ENCODE peak calls at places on chromosomes 6 and 20, in five cellular contexts. A is transverse colon, Q is fibroblast of lung, H is GM06990, Y is left ventricle myocardium inferior. D is an unnamed sample.
A peak's percentile ranks its signal among the peaks of the same experiment; 100 is the strongest.

GRCh38 chr6:107539849-107540464 is 50.0 kb downstream of the SOBP start:
- DNase-seq in H (no peak), Y (no peak), A (no peak), Q (no peak), D (no peak)

GRCh38 chr6:15907914-15908518 is 220.9 kb upstream of the MYLIP start:
- DNase-seq in A (peak; percentile 15), Y (no peak), H (no peak), Q (no peak), D (no peak)

GRCh38 chr20:32823078-32823477 is 3.3 kb downstream of the MAPRE1 start:
- DNase-seq in H (no peak), A (no peak), Q (peak; percentile 83), Y (no peak), D (no peak)

GRCh38 chr6:108995296-108995695 is 99.3 kb downstream of the SESN1 start:
- DNase-seq in H (no peak), Q (no peak), Y (no peak), A (no peak), D (no peak)

GRCh38 chr20:25750765-25751696 is 54.4 kb upstream of the ZNF337 start:
- DNase-seq in Y (peak; percentile 53), A (peak; percentile 65), H (peak; percentile 46), Q (peak; percentile 16), D (peak; percentile 59)

GRCh38 chr6:90294614-90294988 is 2.0 kb downstream of the BACH2 start:
- DNase-seq in Y (no peak), H (no peak), A (no peak), Q (peak; percentile 37), D (no peak)

GRCh38 chr6:4017847-4018193 is 61.1 kb downstream of the FAM217A start:
- DNase-seq in Y (no peak), A (no peak), H (no peak), Q (peak; percentile 51), D (no peak)

GRCh38 chr6:162580619-162581018 is 146.9 kb downstream of the PRKN start:
- DNase-seq in A (no peak), Y (no peak), Q (no peak), H (no peak), D (no peak)

GRCh38 chr6:22526753-22527152 is 42.6 kb upstream of the HDGFL1 start:
- DNase-seq in H (no peak), Q (peak; percentile 17), A (no peak), Y (no peak), D (no peak)

GRCh38 chr6:40948598-40948997 is 90.4 kb downstream of the UNC5CL start:
- DNase-seq in Q (peak; percentile 44), A (no peak), Y (no peak), H (no peak), D (no peak)

GRCh38 chr20:37081717-37082289 is 14.0 kb downstream of the RBL1 start:
- DNase-seq in Q (no peak), H (no peak), A (peak; percentile 17), Y (no peak), D (no peak)
- TF ChIP-seq CTCF in Q (peak; percentile 58), H (peak; percentile 78), A (no peak), Y (peak; percentile 19), D (peak; percentile 21)

GRCh38 chr20:57274299-57274698 is 7.9 kb upstream of the BMP7 start:
- DNase-seq in H (no peak), Q (no peak), Y (no peak), A (no peak), D (no peak)
- H3K27me3 ChIP-seq in H (no peaks in the 10 kb centered on the region), Q (no peaks in the 10 kb centered on the region), Y (peaks cover 58% of the 10 kb centered on the region), A (no peaks in the 10 kb centered on the region), D (no peaks in the 10 kb centered on the region)

GRCh38 chr6:113824411-113824810 is 32.7 kb upstream of the MARCKS start:
- DNase-seq in A (no peak), Q (peak; percentile 65), Y (no peak), H (no peak), D (no peak)
- H3K4me3 ChIP-seq in A (no peak overlapping the region), Q (no peak overlapping the region), Y (no peak overlapping the region), H (no peak overlapping the region), D (no peak overlapping the region)

GRCh38 chr6:71855406-71855805 is 30.9 kb upstream of the RIMS1 start:
- DNase-seq in H (peak; percentile 37), A (no peak), Y (no peak), Q (no peak), D (no peak)
- TF ChIP-seq CTCF in H (peak; percentile 30), A (no peak), Y (no peak), Q (no peak), D (no peak)

GRCh38 chr6:44278774-44279697 is 8.8 kb downstream of the TMEM151B start:
- DNase-seq in Y (no peak), H (no peak), Q (no peak), A (no peak), D (no peak)
- H3K27me3 ChIP-seq in Y (peaks cover 96% of the 10 kb centered on the region), H (no peaks in the 10 kb centered on the region), Q (peaks cover 32% of the 10 kb centered on the region), A (peaks cover 55% of the 10 kb centered on the region), D (peaks cover 60% of the 10 kb centered on the region)